ENCODE peak calls at places on chromosomes 4 and X, in five cellular contexts. L, W, X, H and P are unnamed samples.

GRCh38 chr4:40283413-40283812 is 51.7 kb upstream of the CHRNA9 start:
- DNase-seq in L (no peak), W (no peak), X (no peak), H (no peak), P (no peak)

GRCh38 chr4:106268731-106269272 is 47.2 kb downstream of the TBCK start:
- DNase-seq in L (no peak), W (no peak), X (no peak), H (peak), P (no peak)

GRCh38 chrX:69020316-69020715 is 144.9 kb downstream of the PJA1 start:
- DNase-seq in L (no peak), W (no peak), X (no peak), H (no peak), P (no peak)

GRCh38 chrX:82237328-82237727 is 1035.4 kb downstream of the SH3BGRL start:
- DNase-seq in L (no peak), W (no peak), X (no peak), H (no peak), P (no peak)

GRCh38 chr4:107888237-107888636 is 43.1 kb upstream of the CYP2U1 start:
- DNase-seq in L (no peak), W (peak), X (no peak), H (no peak), P (no peak)

GRCh38 chr4:8409271-8410065 is 31.1 kb downstream of the ACOX3 start:
- DNase-seq in L (no peak), W (peak), X (peak), H (peak), P (no peak)

GRCh38 chr4:53490965-53491622 is 100.2 kb downstream of the LNX1 start:
- DNase-seq in L (no peak), W (peak), X (peak), H (peak), P (peak)

GRCh38 chr4:1021386-1022050 is 10.1 kb downstream of the FGFRL1 start:
- DNase-seq in L (no peak), W (no peak), X (no peak), H (no peak), P (no peak)

GRCh38 chr4:67751260-67751659 is 2.9 kb downstream of the GNRHR start:
- DNase-seq in L (no peak), W (no peak), X (peak), H (peak), P (no peak)